ENCODE peak calls at places on chromosomes 1 and 21, in six cellular contexts. W, Q, S, D, I and B are unnamed samples. For H3K27me3 and H3K36me3, the result is how much of the 10 kb centered on the place peaks cover.

GRCh38 chr1:209645574-209646452 is 6.4 kb downstream of the LAMB3 start:
- DNase-seq in W (no peak), Q (no peak), S (no peak), D (no peak), I (no peak), B (no peak)

GRCh38 chr1:148435406-148435805 is 47.7 kb downstream of the PPIAL4G start:
- DNase-seq in W (no peak), Q (no peak), S (no peak), D (no peak), I (no peak), B (no peak)

GRCh38 chr1:113123737-113124136 is 50.7 kb downstream of the LRIG2 start:
- DNase-seq in W (no peak), Q (no peak), S (no peak), D (no peak), I (no peak), B (no peak)

GRCh38 chr1:153685578-153686340 is 7.3 kb downstream of the NPR1 start:
- DNase-seq in W (no peak), Q (no peak), S (no peak), D (no peak), I (no peak), B (no peak)

GRCh38 chr1:207988326-207989005 is 77.5 kb upstream of the CD34 start:
- DNase-seq in W (no peak), Q (no peak), S (no peak), D (no peak), I (no peak), B (no peak)

GRCh38 chr1:205284420-205285144 is 37.0 kb downstream of the NUAK2 start:
- DNase-seq in W (peak), Q (peak), S (peak), D (peak), I (peak), B (peak)

GRCh38 chr1:18313523-18313922 is 167.2 kb upstream of the KLHDC7A start:
- DNase-seq in W (no peak), Q (no peak), S (no peak), D (no peak), I (no peak), B (no peak)

GRCh38 chr1:199084293-199084692 is 445.5 kb downstream of the PTPRC start:
- DNase-seq in W (peak), Q (no peak), S (no peak), D (no peak), I (no peak), B (no peak)

GRCh38 chr1:200895801-200896570 is 1.3 kb downstream of the INAVA start:
- DNase-seq in W (no peak), Q (no peak), S (peak), D (no peak), I (no peak), B (peak)

GRCh38 chr1:223444411-223444810 is 51.2 kb downstream of the CCDC185 start:
- DNase-seq in W (no peak), Q (no peak), S (no peak), D (no peak), I (no peak), B (no peak)

GRCh38 chr1:174131032-174131638 is 28.2 kb upstream of the RABGAP1L start:
- DNase-seq in W (peak), Q (no peak), S (no peak), D (no peak), I (no peak), B (no peak)

GRCh38 chr1:216045400-216045799 is 377.8 kb downstream of the USH2A start:
- DNase-seq in W (no peak), Q (no peak), S (no peak), D (no peak), I (no peak), B (no peak)

GRCh38 chr1:78617615-78618026 is 2.6 kb upstream of the IFI44L start:
- DNase-seq in W (peak), Q (peak), S (peak), D (peak), I (peak), B (peak)

GRCh38 chr1:216124382-216124781 is 298.9 kb downstream of the USH2A start:
- DNase-seq in W (no peak), Q (no peak), S (no peak), D (no peak), I (no peak), B (no peak)

GRCh38 chr1:31511848-31512615 is 64.3 kb upstream of the TINAGL1 start:
- DNase-seq in W (peak), Q (no peak), S (peak), D (no peak), I (no peak), B (no peak)

GRCh38 chr1:226882187-226882586 is 11.8 kb downstream of the PSEN2 start:
- DNase-seq in W (no peak), Q (no peak), S (no peak), D (peak), I (peak), B (no peak)

GRCh38 chr1:43423672-43424550 is 29.8 kb downstream of the HYI start:
- DNase-seq in W (no peak), Q (peak), S (no peak), D (no peak), I (no peak), B (no peak)

GRCh38 chr21:45054927-45055612 is 19.3 kb upstream of the ADARB1 start:
- DNase-seq in W (no peak), Q (no peak), S (no peak), D (peak), I (no peak), B (peak)

GRCh38 chr1:15849775-15850449 is 2.4 kb downstream of the SPEN start:
- DNase-seq in W (peak), Q (peak), S (peak), D (no peak), I (peak), B (peak)

GRCh38 chr1:197156692-197157091 is 10.2 kb upstream of the ASPM start:
- DNase-seq in W (peak), Q (no peak), S (no peak), D (no peak), I (no peak), B (no peak)

GRCh38 chr1:43083375-43083774 is 88.7 kb downstream of the EBNA1BP2 start:
- DNase-seq in W (no peak), Q (no peak), S (no peak), D (no peak), I (no peak), B (no peak)

GRCh38 chr1:56798053-56798471 is 21.1 kb downstream of the FYB2 start:
- DNase-seq in W (peak), Q (no peak), S (no peak), D (no peak), I (no peak), B (peak)

GRCh38 chr21:44947930-44948331 is 8.1 kb downstream of the SLX9 start:
- DNase-seq in W (no peak), Q (no peak), S (no peak), D (no peak), I (no peak), B (no peak)

GRCh38 chr1:46413596-46413985 is 19.5 kb downstream of the FAAH start:
- DNase-seq in W (peak), Q (no peak), S (no peak), D (no peak), I (no peak), B (peak)

GRCh38 chr21:42992943-42993712 is 18.8 kb downstream of the PKNOX1 start:
- DNase-seq in W (peak), Q (no peak), S (no peak), D (no peak), I (no peak), B (no peak)

GRCh38 chr1:109041614-109042473 is at the start of gene WDR47:
- DNase-seq in W (peak), Q (peak), S (peak), D (peak), I (peak), B (peak)

GRCh38 chr21:41444703-41445464 is 18.8 kb downstream of the MX1 start:
- DNase-seq in W (no peak), Q (no peak), S (no peak), D (peak), I (no peak), B (no peak)

GRCh38 chr1:159839135-159839849 is 12.6 kb downstream of the SLAMF8 start:
- DNase-seq in W (no peak), Q (no peak), S (no peak), D (no peak), I (no peak), B (no peak)

GRCh38 chr1:182863940-182864339 is 24.8 kb downstream of the DHX9 start:
- DNase-seq in W (no peak), Q (no peak), S (no peak), D (no peak), I (no peak), B (no peak)

GRCh38 chr1:169484107-169484506 is 1.6 kb downstream of the SLC19A2 start:
- DNase-seq in W (no peak), Q (no peak), S (no peak), D (no peak), I (no peak), B (no peak)
- H3K4me3 ChIP-seq in W (no peak), Q (peak), S (peak), D (peak), I (no peak), B (no peak)

GRCh38 chr1:47501069-47501468 is 63.2 kb downstream of the FOXD2 start:
- DNase-seq in W (no peak), Q (no peak), S (no peak), D (no peak), I (no peak), B (no peak)

GRCh38 chr1:47507140-47507539 is 69.3 kb downstream of the FOXD2 start:
- DNase-seq in W (no peak), Q (no peak), S (no peak), D (peak), I (no peak), B (no peak)

GRCh38 chr1:47506053-47506452 is 68.2 kb downstream of the FOXD2 start:
- DNase-seq in W (no peak), Q (no peak), S (no peak), D (no peak), I (no peak), B (no peak)

GRCh38 chr1:47505267-47505666 is 67.4 kb downstream of the FOXD2 start:
- DNase-seq in W (no peak), Q (no peak), S (no peak), D (peak), I (no peak), B (no peak)

GRCh38 chr1:47502746-47503370 is 65.0 kb downstream of the FOXD2 start:
- DNase-seq in W (no peak), Q (no peak), S (no peak), D (no peak), I (no peak), B (no peak)
- H3K27me3 ChIP-seq in W (under half), Q (under half), S (under half), D (under half), I (under half), B (under half)

DNA sequence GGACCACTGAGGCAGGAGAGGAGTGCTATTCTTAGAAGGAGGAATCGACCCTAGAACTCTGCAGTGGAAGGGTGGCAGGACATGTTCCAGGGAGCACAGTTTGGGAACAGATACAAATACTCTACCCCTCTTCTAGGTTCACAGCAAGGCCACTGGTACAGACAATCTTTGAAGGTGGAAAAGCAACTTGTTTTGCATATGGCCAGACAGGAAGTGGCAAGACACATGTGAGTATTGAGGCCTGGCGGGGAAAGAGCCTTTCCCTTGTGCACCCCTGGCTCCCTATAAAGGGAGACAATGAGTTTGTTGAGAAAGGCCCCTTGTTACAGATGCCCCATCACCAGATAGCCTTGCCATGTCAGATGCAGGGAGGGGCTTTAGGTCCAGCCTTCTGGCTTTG is 17.8 kb downstream of the KIF2C start:
- DNase-seq in W (no peak), Q (no peak), S (no peak), D (no peak), I (no peak), B (no peak)
- H3K36me3 ChIP-seq in W (half or more), Q (under half), S (under half), D (under half), I (under half), B (half or more)

GRCh38 chr1:93022580-93022979 is 56.5 kb upstream of the MTF2 start:
- DNase-seq in W (no peak), Q (no peak), S (no peak), D (no peak), I (no peak), B (no peak)
- H3K4me3 ChIP-seq in W (no peak), Q (no peak), S (no peak), D (no peak), I (no peak), B (no peak)

DNA sequence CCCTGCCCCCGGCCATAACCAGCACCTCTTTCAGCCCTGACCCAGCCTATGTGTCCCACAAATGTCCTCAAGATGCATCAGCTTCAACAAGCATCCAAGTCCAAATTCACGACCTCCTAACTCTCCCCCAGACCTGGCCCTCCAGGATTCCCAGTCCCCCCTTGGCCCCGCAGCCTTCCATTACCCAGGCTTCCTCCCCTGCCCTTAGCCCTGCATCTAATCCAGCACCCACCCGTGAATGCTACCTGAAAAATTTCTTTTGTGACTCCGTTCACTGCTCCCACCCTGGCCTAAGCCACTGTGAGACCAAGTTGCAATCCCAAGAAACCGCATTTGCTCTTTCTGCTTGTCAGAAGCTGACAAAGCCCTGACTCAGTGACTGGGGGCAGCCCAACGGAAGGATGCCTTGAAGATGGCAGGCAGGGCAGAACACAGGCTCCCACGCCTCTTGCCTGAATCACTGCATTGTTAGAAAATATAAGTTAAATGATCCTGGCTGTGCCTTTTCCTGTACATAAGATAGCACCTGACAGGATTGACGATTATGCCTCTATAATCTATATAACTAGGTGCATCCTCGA is 939 bp upstream of the MFAP2 start:
- DNase-seq in W (no peak), Q (no peak), S (no peak), D (no peak), I (no peak), B (peak)
- H3K27me3 ChIP-seq in W (under half), Q (under half), S (under half), D (under half), I (under half), B (under half)